ENCODE peak calls at places on chromosomes 5 and 9, in five cellular contexts. S is H9, R is IMR-90, B is neuronal stem cell, P is mesenchymal stem cell. M is an unnamed sample.

GRCh38 chr5:156584856-156585255 is 257.9 kb downstream of the SGCD start:
- DNase-seq in S (no peak), R (no peak), B (no peak), P (no peak), M (no peak)

GRCh38 chr9:114339130-114339908 is 9.7 kb downstream of the ORM2 start:
- DNase-seq in S (peak; percentile 71), R (peak; percentile 47), B (peak; percentile 20), P (peak; percentile 57), M (peak; percentile 55)

GRCh38 chr9:20579544-20580309 is 42.6 kb downstream of the MLLT3 start:
- DNase-seq in S (no peak), R (no peak), B (no peak), P (no peak), M (no peak)

GRCh38 chr5:43197535-43197934 is 5.5 kb downstream of the NIM1K start:
- DNase-seq in S (no peak), R (no peak), B (no peak), P (no peak), M (no peak)

GRCh38 chr5:180553530-180553929 is 37.8 kb downstream of the SCGB3A1 start:
- DNase-seq in S (no peak), R (no peak), B (no peak), P (no peak), M (no peak)

GRCh38 chr5:149447373-149448367 is 68.6 kb upstream of the IL17B start:
- DNase-seq in S (no peak), R (no peak), B (no peak), P (peak; percentile 47), M (no peak)

GRCh38 chr5:157322581-157322980 is 56.7 kb downstream of the CYFIP2 start:
- DNase-seq in S (no peak), R (no peak), B (no peak), P (no peak), M (no peak)

GRCh38 chr9:23663946-23664345 is 162.1 kb downstream of the ELAVL2 start:
- DNase-seq in S (no peak), R (no peak), B (no peak), P (no peak), M (no peak)

GRCh38 chr5:1444361-1445189 is 665 bp downstream of the SLC6A3 start:
- DNase-seq in S (no peak), R (no peak), B (no peak), P (no peak), M (no peak)

GRCh38 chr5:55234171-55234700 is 828 bp upstream of the CCNO start:
- DNase-seq in S (peak; percentile 41), R (peak; percentile 19), B (no peak), P (peak; percentile 40), M (peak; percentile 51)

GRCh38 chr5:37197340-37198050 is 51.7 kb downstream of the CPLANE1 start:
- DNase-seq in S (no peak), R (peak; percentile 23), B (no peak), P (peak; percentile 31), M (peak; percentile 15)

GRCh38 chr9:11618241-11618805 is 1005.5 kb upstream of the PTPRD start:
- DNase-seq in S (peak; percentile 30), R (no peak), B (no peak), P (no peak), M (no peak)

GRCh38 chr9:99400184-99400731 is 178.2 kb downstream of the SEC61B start:
- DNase-seq in S (peak; percentile 37), R (no peak), B (no peak), P (peak; percentile 77), M (peak; percentile 29)

GRCh38 chr5:1362242-1363015 is 17.5 kb upstream of the CLPTM1L start:
- DNase-seq in S (no peak), R (no peak), B (no peak), P (no peak), M (no peak)

GRCh38 chr5:139855451-139855850 is 59.8 kb downstream of the PSD2 start:
- DNase-seq in S (no peak), R (no peak), B (no peak), P (no peak), M (no peak)

GRCh38 chr9:75658301-75658919 is 232.1 kb upstream of the PCSK5 start:
- DNase-seq in S (no peak), R (peak; percentile 45), B (no peak), P (peak; percentile 1), M (peak; percentile 14)

GRCh38 chr5:112604741-112605390 is 132.8 kb upstream of the APC start:
- DNase-seq in S (no peak), R (no peak), B (peak; percentile 5), P (no peak), M (peak; percentile 60)

DNA sequence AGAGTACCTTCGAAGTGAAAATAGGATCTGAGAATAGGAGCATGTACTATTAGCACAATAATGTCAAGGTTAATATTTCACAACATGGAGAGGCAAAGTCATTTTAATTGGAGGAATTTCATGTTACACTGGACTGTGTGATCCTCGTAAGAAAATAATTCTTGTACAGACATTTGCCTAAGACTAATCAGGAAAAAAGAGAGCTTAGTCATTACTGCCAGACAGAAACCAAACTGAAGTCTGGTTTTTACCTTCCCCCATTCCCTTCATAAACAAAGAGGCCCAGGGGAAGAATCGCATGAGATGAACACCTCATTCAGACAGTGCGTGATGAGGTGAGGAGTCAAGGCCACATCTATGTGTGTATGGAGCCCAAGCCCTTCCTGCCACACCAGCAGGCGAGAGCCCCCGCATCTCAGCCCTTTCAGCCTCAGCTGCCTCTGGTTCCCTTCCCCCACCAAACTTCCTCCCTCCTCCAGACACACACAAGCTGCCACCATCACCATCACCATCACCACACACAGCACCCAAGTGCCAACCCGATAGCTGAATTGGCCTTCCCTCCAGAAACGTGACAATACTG is 135.8 kb upstream of the ABCA1 start:
- DNase-seq in S (no peak), R (peak; percentile 95), B (no peak), P (peak; percentile 98), M (no peak)
- H2AK5ac ChIP-seq in S (no peak overlapping the region), R (peak overlapping the region; percentile 100), B (peak overlapping the region; percentile 63), P (peak overlapping the region; percentile 99), M (no peak overlapping the region)

GRCh38 chr9:129479217-129480011 is 141.5 kb downstream of the C9orf50 start:
- DNase-seq in S (no peak), R (no peak), B (no peak), P (no peak), M (no peak)

GRCh38 chr9:129480705-129481104 is 140.2 kb downstream of the C9orf50 start:
- DNase-seq in S (no peak), R (no peak), B (no peak), P (no peak), M (no peak)

GRCh38 chr9:129481824-129482511 is 138.9 kb downstream of the C9orf50 start:
- DNase-seq in S (no peak), R (no peak), B (no peak), P (peak; percentile 60), M (peak; percentile 68)

GRCh38 chr9:129481424-129481823 is 139.5 kb downstream of the C9orf50 start:
- DNase-seq in S (no peak), R (no peak), B (no peak), P (no peak), M (no peak)

GRCh38 chr9:129480227-129480626 is 140.7 kb downstream of the C9orf50 start:
- DNase-seq in S (no peak), R (no peak), B (no peak), P (peak; percentile 52), M (peak; percentile 72)
- H2AK5ac ChIP-seq in S (no peak overlapping the region), R (peak overlapping the region; percentile 97), B (no peak overlapping the region), P (peak overlapping the region; percentile 78), M (no peak overlapping the region)

GRCh38 chr5:141510850-141511718 is 22.2 kb downstream of the PCDHGC5 start:
- DNase-seq in S (no peak), R (no peak), B (no peak), P (no peak), M (no peak)
- H2AK5ac ChIP-seq in S (no peak overlapping the region), R (peak overlapping the region; percentile 83), B (peak overlapping the region; percentile 12), P (peak overlapping the region; percentile 96), M (no peak overlapping the region)

GRCh38 chr9:89742660-89743059 is 137.8 kb downstream of the GADD45G start:
- DNase-seq in S (no peak), R (no peak), B (no peak), P (no peak), M (no peak)
- H2AK5ac ChIP-seq in S (no peak overlapping the region), R (no peak overlapping the region), B (peak overlapping the region; percentile 20), P (no peak overlapping the region), M (no peak overlapping the region)

DNA sequence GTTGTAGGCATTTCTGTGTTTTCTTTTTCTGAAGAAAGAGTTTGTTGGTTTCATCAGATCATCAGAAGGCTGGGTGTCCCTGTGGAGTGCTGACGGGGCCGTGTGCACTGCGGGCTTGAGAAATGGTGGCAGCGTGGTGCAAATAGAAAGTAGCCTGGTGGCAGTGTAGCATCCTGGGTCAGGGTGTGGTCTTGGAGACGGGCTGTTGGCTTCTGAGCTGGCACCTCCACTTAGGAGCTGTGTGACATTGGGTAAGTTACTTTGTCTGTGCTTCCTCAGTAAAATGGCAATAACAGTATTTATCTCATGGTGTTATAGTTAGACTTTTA is 10.0 kb upstream of the NDST1 start:
- DNase-seq in S (no peak), R (no peak), B (no peak), P (no peak), M (no peak)
- H2AK5ac ChIP-seq in S (no peak overlapping the region), R (peak overlapping the region; percentile 90), B (no peak overlapping the region), P (peak overlapping the region; percentile 94), M (peak overlapping the region; percentile 38)